ENCODE peak calls at places on chromosomes 7 and 10, in four cellular contexts. M is IMR-90, L is lower lobe of right lung, H is left ventricle myocardium inferior. S is an unnamed sample.

GRCh38 chr10:124672181-124672638 is 72.0 kb downstream of the FAM53B start:
- DNase-seq in M (no peak), L (peak; percentile 39), H (no peak), S (no peak)

GRCh38 chr7:38429057-38429456 is 155.6 kb upstream of the TARP start:
- DNase-seq in M (no peak), H (no peak), L (no peak), S (no peak)

GRCh38 chr10:97868134-97868685 is 18.6 kb downstream of the GOLGA7B start:
- DNase-seq in M (no peak), L (no peak), H (no peak), S (no peak)

GRCh38 chr10:47243791-47244190 is 56.2 kb upstream of the GDF10 start:
- DNase-seq in H (no peak), L (no peak), M (no peak), S (no peak)

GRCh38 chr7:132608523-132608922 is 32.3 kb upstream of the PLXNA4 start:
- DNase-seq in H (no peak), L (no peak), M (no peak), S (no peak)

GRCh38 chr7:99407849-99408346 is 499 bp downstream of the PDAP1 start:
- DNase-seq in H (peak; percentile 39), M (peak; percentile 86), L (no peak), S (peak; percentile 80)

GRCh38 chr10:27819781-27820531 is 74.3 kb upstream of the MKX start:
- DNase-seq in H (peak; percentile 61), M (peak; percentile 66), L (no peak), S (peak; percentile 19)

GRCh38 chr7:103698064-103698463 is 252.1 kb upstream of the SLC26A5 start:
- DNase-seq in M (no peak), L (no peak), H (no peak), S (no peak)

GRCh38 chr7:94301024-94301588 is 93.6 kb upstream of the COL1A2 start:
- DNase-seq in L (peak; percentile 38), H (peak; percentile 73), M (peak; percentile 98), S (peak; percentile 96)

GRCh38 chr7:134514663-134515062 is 12.7 kb upstream of the AKR1B10 start:
- DNase-seq in M (peak; percentile 83), L (no peak), H (no peak), S (peak; percentile 52)

GRCh38 chr7:47383064-47383463 is 198.8 kb downstream of the TNS3 start:
- DNase-seq in M (peak; percentile 65), L (no peak), H (no peak), S (no peak)

GRCh38 chr7:98163704-98164478 is 47.3 kb upstream of the BHLHA15 start:
- DNase-seq in L (no peak), M (peak; percentile 55), H (no peak), S (peak; percentile 69)

GRCh38 chr7:12855036-12855435 is 167.6 kb downstream of the ARL4A start:
- DNase-seq in H (no peak), M (no peak), L (no peak), S (no peak)

GRCh38 chr7:12847001-12847400 is 159.6 kb downstream of the ARL4A start:
- DNase-seq in M (no peak), L (no peak), H (no peak), S (no peak)

GRCh38 chr7:12851841-12852240 is 164.4 kb downstream of the ARL4A start:
- DNase-seq in H (no peak), L (no peak), M (no peak), S (no peak)

DNA sequence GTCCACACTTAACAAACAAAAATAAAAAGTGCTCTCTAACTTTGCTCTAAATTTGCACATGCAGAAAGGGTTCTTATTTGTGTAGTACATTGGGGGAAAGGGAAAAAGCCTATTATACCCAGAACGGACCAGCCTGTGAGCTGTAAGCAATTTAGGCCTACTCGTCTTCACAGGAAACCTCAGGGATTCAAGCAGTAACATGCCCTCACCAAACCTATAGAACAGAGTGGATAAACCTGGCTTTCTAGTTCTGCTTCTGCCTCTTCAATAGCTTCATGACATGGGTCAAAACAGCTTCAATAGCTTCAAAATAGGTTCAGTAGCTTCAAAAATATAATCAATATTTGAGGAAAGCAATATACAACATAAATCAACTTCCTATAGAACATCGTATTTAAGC is 163.7 kb downstream of the ARL4A start:
- DNase-seq in M (no peak), H (no peak), L (no peak), S (peak; percentile 21)
- TF ChIP-seq CTCF in M (no peak), H (no peak), L (no peak), S (no peak)

GRCh38 chr10:79397575-79398303 is 47.7 kb downstream of the ZCCHC24 start:
- DNase-seq in M (peak; percentile 35), H (peak; percentile 73), L (no peak), S (no peak)

GRCh38 chr10:79396587-79396986 is 48.8 kb downstream of the ZCCHC24 start:
- DNase-seq in L (no peak), M (no peak), H (no peak), S (no peak)

GRCh38 chr10:79398642-79399041 is 46.8 kb downstream of the ZCCHC24 start:
- DNase-seq in H (no peak), M (no peak), L (no peak), S (no peak)

GRCh38 chr10:79399242-79399831 is 46.1 kb downstream of the ZCCHC24 start:
- DNase-seq in H (peak; percentile 91), M (peak; percentile 95), L (peak; percentile 86), S (peak; percentile 49)

GRCh38 chr10:79397051-79397450 is 48.4 kb downstream of the ZCCHC24 start:
- DNase-seq in H (no peak), M (no peak), L (no peak), S (no peak)
- H3K27ac ChIP-seq in H (no peak overlapping the region), M (no peak overlapping the region), L (peak overlapping the region; percentile 27), S (no peak overlapping the region)

GRCh38 chr10:70864940-70865339 is 23.4 kb downstream of the PCBD1 start:
- DNase-seq in L (no peak), H (no peak), M (no peak), S (no peak)

GRCh38 chr10:70866424-70866823 is 21.9 kb downstream of the PCBD1 start:
- DNase-seq in L (no peak), H (no peak), M (no peak), S (no peak)

GRCh38 chr10:70858759-70859158 is 29.6 kb downstream of the PCBD1 start:
- DNase-seq in L (no peak), M (no peak), H (no peak), S (no peak)

DNA sequence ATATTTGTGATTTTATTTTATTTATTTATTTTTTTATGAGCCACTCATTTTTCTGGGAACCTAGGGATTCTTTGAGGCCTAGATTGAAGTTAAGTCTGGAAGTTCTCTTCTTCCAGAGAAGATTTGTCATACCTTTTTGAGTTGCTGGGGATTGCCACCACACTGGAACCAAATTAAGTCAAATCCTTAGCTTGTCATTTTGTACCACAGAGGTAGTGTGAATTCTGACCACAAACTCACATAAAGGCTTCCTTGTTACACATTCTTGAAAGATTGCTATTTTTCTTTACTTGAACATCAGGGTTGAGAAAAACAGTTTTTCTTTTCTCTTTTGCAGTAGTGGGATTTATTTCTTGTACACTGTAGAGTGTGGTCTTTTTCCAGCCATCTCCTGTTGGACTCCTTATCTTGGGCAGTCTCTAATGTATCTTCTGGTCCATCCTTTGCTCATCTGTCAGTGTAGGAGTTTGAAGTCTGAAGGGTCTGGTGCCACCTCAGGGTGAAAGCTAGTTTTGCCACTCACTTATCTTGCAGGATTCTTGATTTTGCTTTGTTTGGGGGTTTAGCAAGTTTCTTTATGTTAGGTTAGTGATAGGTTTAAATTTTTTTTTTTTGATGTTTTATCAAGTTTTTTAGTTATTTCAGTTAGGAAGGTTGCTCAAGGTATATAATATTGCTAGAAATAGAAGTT is 24.8 kb downstream of the PCBD1 start:
- DNase-seq in H (no peak), M (no peak), L (no peak), S (no peak)
- TF ChIP-seq CTCF in H (no peak), M (no peak), L (no peak), S (no peak)

GRCh38 chr10:115566867-115567266 is 473.7 kb downstream of the ATRNL1 start:
- DNase-seq in M (no peak), L (no peak), H (no peak), S (no peak)
- H3K27ac ChIP-seq in M (no peak overlapping the region), L (no peak overlapping the region), H (no peak overlapping the region), S (no peak overlapping the region)

GRCh38 chr10:6999232-6999925 is 411.5 kb downstream of the SFMBT2 start:
- DNase-seq in H (no peak), M (no peak), L (no peak), S (no peak)
- TF ChIP-seq CTCF in H (no peak), M (no peak), L (no peak), S (no peak)

DNA sequence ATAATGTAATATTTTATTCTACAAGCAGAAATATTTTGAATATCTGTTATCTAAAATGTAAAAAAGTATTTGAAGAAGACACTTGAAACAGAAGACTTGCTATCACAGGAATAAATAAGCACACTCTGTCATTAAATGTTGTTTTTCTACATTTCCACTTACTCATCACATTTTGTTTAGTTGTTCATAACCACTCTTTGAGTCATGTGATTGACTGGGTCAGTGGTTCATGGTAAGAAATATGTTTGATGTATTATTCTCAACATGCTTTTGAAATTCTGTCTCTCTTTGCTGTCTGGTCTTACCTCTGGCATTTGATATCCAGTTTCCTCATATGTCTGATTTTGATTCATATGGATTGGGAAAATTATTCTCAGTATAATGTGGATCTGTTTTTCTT is 171.8 kb downstream of the SUGCT start:
- DNase-seq in L (no peak), M (peak; percentile 62), H (no peak), S (peak; percentile 13)
- H3K27ac ChIP-seq in L (no peak overlapping the region), M (no peak overlapping the region), H (no peak overlapping the region), S (no peak overlapping the region)

GRCh38 chr7:2637066-2637471 is 5.3 kb downstream of the TTYH3 start:
- DNase-seq in M (no peak), H (no peak), L (no peak), S (no peak)
- TF ChIP-seq CTCF in M (no peak), H (no peak), L (no peak), S (no peak)

S was measured in RWPE1.